ENCODE peak calls at places on chromosomes 13 and 19, in five cellular contexts. T is K562, R is lower leg skin, O is neural crest cell, N is OCI-LY7. M is an unnamed sample.

GRCh38 chr13:113562085-113562749 is 22.3 kb upstream of the TFDP1 start:
- DNase-seq in T (peak), R (peak), N (peak), O (peak), M (peak)

GRCh38 chr19:11296264-11296663 is 304 bp downstream of the TSPAN16 start:
- DNase-seq in O (no peak), N (no peak), T (no peak), R (no peak), M (no peak)

GRCh38 chr19:5058456-5059190 is 89.7 kb downstream of the KDM4B start:
- DNase-seq in T (no peak), N (no peak), R (no peak), O (no peak), M (no peak)

GRCh38 chr19:46803555-46803954 is 15.2 kb upstream of the SLC1A5 start:
- DNase-seq in R (no peak), T (no peak), O (no peak), N (no peak), M (no peak)

GRCh38 chr13:70249332-70250064 is 141.2 kb upstream of the KLHL1 start:
- DNase-seq in O (no peak), N (no peak), T (no peak), R (no peak), M (no peak)

GRCh38 chr13:97125051-97125809 is 96.9 kb upstream of the MBNL2 start:
- DNase-seq in N (no peak), R (peak), T (no peak), O (no peak), M (peak)

GRCh38 chr13:112450567-112451240 is 74.5 kb downstream of the SPACA7 start:
- DNase-seq in N (no peak), T (no peak), R (no peak), O (no peak), M (no peak)

GRCh38 chr19:10191347-10191746 is 3.4 kb downstream of the DNMT1 start:
- DNase-seq in N (no peak), T (no peak), O (no peak), R (no peak), M (no peak)

GRCh38 chr19:45885556-45886426 is at the start of gene IRF2BP1:
- DNase-seq in R (peak), N (peak), O (peak), T (peak), M (peak)

GRCh38 chr13:48160879-48161278 is 66.0 kb upstream of the MED4 start:
- DNase-seq in N (no peak), O (no peak), T (no peak), R (peak), M (no peak)

GRCh38 chr19:10510301-10510802 is 6.9 kb downstream of the S1PR5 start:
- DNase-seq in R (no peak), T (peak), O (peak), N (peak), M (peak)

GRCh38 chr13:75512253-75512652 is 25.4 kb downstream of the COMMD6 start:
- DNase-seq in O (no peak), R (no peak), T (no peak), N (no peak), M (no peak)

GRCh38 chr13:113926301-113926761 is 47.5 kb downstream of the C13orf46 start:
- DNase-seq in T (no peak), R (peak), O (no peak), N (no peak), M (no peak)

GRCh38 chr19:10518444-10519361 is 1.5 kb upstream of the S1PR5 start:
- DNase-seq in N (no peak), T (no peak), O (no peak), R (no peak), M (no peak)

GRCh38 chr19:12749938-12750521 is 1.6 kb upstream of the BEST2 start:
- DNase-seq in T (no peak), O (no peak), R (no peak), N (no peak), M (peak)

GRCh38 chr19:6252066-6252465 is 27.7 kb downstream of the MLLT1 start:
- DNase-seq in R (no peak), N (no peak), T (no peak), O (no peak), M (no peak)

GRCh38 chr19:58020129-58020528 is 13.7 kb upstream of the ZSCAN1 start:
- DNase-seq in T (no peak), R (no peak), N (no peak), O (no peak), M (no peak)

GRCh38 chr13:40520916-40521315 is 145.5 kb downstream of the FOXO1 start:
- DNase-seq in N (no peak), T (no peak), R (no peak), O (no peak), M (no peak)

GRCh38 chr19:38928406-38929001 is 2.1 kb downstream of the SARS2 start:
- DNase-seq in O (no peak), R (no peak), N (no peak), T (no peak), M (no peak)

GRCh38 chr13:28237944-28238343 is 99.6 kb downstream of the PAN3 start:
- DNase-seq in R (no peak), O (no peak), T (no peak), N (no peak), M (no peak)

GRCh38 chr19:58399903-58400637 is 4.6 kb downstream of the RNF225 start:
- DNase-seq in R (no peak), T (peak), N (no peak), O (no peak), M (no peak)

GRCh38 chr13:34730966-34731365 is 211.1 kb upstream of the NBEA start:
- DNase-seq in N (no peak), O (no peak), T (no peak), R (no peak), M (no peak)

GRCh38 chr13:33509642-33510229 is 224.2 kb upstream of the STARD13 start:
- DNase-seq in R (no peak), T (no peak), N (no peak), O (no peak), M (no peak)

GRCh38 chr13:113527272-113527958 is 36.9 kb upstream of the DCUN1D2 start:
- DNase-seq in N (no peak), T (no peak), O (no peak), R (peak), M (no peak)

GRCh38 chr13:107099661-107100060 is 531.7 kb upstream of the ARGLU1 start:
- DNase-seq in T (no peak), O (no peak), R (no peak), N (no peak), M (no peak)

GRCh38 chr13:32791545-32792172 is 205.4 kb downstream of the PDS5B start:
- DNase-seq in N (peak), T (no peak), O (no peak), R (no peak), M (no peak)

GRCh38 chr19:41746593-41747227 is 8.6 kb upstream of the CEACAM6 start:
- DNase-seq in R (peak), O (no peak), N (peak), T (peak), M (peak)

DNA sequence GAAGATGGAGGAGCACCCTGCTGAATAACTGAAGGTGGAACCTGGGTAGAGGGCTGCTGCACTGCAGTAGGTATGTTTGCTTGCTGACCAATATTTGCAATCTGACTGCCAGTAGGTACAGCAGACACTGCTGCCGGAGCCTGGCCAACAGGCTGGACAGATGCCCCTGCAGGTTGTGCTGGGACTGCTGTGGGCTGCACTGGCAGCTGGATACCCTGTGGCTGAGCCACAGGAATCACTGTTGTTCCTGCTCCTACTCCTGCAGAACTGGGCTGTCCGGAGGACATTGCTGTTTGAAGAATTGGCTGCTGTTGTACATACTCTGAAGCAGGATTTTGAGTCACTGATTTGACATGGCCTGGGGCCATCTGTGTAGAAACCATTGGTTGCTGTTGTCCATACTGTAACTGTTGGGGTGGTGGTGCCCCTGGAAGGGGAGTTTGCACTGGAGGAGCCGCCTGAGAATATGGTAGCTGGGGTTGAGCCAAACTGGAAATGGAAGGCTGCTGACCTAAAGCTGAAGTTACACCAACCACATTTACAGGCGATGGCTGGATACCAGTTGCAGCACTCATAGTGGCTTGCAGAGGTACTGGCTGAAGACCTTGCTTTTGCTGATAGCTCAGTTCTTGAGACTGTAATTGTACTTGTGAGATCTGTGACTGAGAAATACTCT is 2.2 kb downstream of the TSC22D1 start:
- DNase-seq in O (no peak), R (no peak), T (no peak), N (peak), M (peak)
- TF ChIP-seq CTCF in O (peak), R (no peak), T (peak), N (peak), M (peak)

GRCh38 chr13:79190932-79191331 is 215.1 kb downstream of the RBM26 start:
- DNase-seq in O (no peak), N (peak), R (no peak), T (no peak), M (no peak)
- TF ChIP-seq CTCF in O (no peak), N (no peak), R (no peak), T (no peak), M (no peak)

DNA sequence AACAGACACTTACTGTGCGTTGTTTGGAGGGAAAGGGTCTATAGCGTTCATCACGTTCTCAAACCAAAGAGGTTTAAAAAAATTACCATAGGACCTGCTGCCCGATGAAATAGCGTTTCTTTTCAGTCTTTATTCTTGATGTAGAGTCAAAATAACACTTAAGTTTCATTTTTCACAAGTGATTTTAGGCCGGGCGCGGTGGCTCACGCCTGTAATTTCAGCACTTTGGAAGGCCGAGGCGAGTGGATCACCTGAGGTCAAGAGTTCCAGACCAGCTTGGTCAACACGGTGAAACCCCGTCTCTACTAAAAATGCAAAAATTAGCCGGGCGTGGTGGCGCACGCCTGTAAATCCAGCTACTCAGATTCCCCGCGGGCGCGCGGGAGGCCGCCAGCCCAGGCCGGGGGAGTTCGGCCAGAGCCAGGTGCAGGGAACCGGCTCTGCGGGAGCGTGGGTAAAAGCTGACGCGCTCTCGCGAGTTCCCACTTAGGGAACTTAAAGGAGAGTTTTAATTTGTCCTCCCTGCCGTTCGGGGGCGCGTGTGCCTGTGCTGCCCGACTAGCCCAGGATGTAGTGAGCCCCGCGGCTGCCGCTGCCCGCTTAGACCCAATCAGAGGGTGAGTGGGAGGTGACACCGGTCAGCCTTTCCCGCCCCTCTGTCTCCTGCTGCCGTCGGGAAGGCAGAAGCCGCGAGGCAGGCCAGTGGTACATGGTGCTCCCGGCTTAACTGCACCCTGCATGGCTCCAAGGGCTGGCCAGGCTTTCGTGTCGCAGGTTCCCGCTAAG is 35.8 kb upstream of the NEK3 start:
- DNase-seq in T (no peak), O (no peak), R (peak), N (no peak), M (peak)
- TF ChIP-seq CTCF in T (no peak), O (no peak), R (no peak), N (no peak), M (no peak)

GRCh38 chr19:48940902-48941301 is 7.4 kb downstream of the DHDH start:
- DNase-seq in O (no peak), N (no peak), R (no peak), T (no peak), M (no peak)
- TF ChIP-seq CTCF in O (no peak), N (no peak), R (no peak), T (no peak), M (no peak)

GRCh38 chr13:35789335-35790166 is 313.1 kb upstream of the MAB21L1 start:
- DNase-seq in O (no peak), R (no peak), T (peak), N (peak), M (no peak)
- TF ChIP-seq CTCF in O (peak), R (no peak), T (peak), N (peak), M (peak)

DNA sequence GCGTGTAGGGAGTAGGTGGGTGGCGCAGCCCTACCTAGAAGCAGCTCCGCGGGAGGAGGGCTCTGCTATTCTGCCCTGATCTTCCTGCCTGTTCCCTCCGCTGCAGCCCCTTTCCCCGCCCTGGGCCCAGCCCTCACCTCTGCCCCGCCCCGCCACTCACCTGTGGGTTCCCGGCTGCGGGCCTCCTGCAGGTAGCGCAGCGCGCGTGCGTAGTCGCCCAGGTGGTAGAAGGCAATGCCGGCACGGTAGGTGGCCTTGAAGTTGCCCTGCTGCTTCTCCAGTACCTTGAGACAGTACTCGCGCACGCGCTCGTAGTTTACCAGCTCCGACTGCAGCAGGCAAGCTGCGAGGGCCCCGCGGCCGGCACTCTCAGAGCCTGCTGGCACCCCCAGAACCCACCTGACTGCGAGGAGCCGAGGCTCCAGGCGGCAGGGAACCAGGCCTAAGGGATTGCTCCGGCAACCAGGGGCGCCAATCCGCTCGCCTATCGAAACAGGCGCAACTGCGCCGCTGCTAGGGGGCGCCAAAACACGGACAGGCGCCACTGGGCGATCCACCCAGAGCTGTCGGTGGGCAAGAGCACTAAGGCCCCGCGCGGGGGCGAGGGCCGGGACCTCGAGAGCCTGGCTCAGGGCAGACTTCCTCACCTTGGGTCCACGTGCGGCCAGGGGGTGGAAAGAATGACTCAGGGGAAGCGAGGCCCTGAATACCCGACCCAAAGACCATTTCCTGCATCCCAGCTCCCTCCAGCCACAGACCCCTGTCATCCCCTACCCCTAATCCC is 965 bp downstream of the TTC9B start:
- DNase-seq in O (no peak), N (peak), R (no peak), T (peak), M (peak)
- TF ChIP-seq CTCF in O (peak), N (peak), R (no peak), T (peak), M (peak)

GRCh38 chr19:1905071-1905862 is at the start of the genes ADAT3 and SCAMP4:
- DNase-seq in N (peak), R (peak), T (peak), O (peak), M (peak)
- TF ChIP-seq CTCF in N (no peak), R (no peak), T (no peak), O (no peak), M (no peak)

DNA sequence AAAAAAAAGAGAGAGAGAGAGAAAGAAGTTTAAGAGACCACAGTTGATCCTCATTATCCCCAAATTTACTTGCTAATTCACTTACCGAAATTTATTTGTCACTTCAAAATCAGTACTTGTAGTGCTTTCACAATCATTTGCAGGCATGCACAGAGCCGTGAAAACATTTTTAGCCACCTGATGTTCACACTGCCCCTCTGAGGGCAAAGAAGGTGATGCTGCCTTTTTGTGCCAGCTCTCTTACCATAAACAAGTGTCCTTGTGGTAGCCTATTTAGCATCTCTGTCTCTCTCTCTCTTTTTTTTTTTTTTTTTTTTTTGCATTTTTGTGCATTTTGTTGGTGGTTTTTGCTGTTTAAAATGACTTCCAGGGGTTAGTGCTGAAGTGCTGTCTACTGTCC is 24.0 kb upstream of the CASP14 start:
- DNase-seq in R (no peak), N (peak), O (no peak), T (peak), M (no peak)
- TF ChIP-seq CTCF in R (no peak), N (peak), O (peak), T (peak), M (no peak)

DNA sequence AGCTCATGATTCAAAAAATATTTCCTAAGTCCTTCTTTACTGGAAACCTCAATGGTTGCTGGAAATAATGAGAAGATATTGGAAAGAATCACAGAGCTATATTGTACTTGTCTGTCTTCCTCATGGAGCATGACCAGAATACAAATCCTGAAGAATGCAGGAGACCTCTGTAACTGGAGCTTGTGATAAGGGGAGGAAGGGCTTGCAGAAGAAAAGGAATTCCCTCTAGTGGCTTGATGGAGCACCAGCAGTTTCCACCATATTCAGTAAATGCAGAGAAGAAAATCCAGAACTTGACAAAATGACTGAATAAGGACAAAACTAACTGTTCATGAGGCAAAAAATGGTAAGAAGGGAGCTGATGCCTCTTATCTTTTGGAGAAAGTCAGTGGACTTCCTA is 1333.1 kb downstream of the EFNB2 start:
- DNase-seq in T (no peak), N (no peak), O (no peak), R (no peak), M (no peak)
- TF ChIP-seq CTCF in T (no peak), N (peak), O (peak), R (no peak), M (peak)

DNA sequence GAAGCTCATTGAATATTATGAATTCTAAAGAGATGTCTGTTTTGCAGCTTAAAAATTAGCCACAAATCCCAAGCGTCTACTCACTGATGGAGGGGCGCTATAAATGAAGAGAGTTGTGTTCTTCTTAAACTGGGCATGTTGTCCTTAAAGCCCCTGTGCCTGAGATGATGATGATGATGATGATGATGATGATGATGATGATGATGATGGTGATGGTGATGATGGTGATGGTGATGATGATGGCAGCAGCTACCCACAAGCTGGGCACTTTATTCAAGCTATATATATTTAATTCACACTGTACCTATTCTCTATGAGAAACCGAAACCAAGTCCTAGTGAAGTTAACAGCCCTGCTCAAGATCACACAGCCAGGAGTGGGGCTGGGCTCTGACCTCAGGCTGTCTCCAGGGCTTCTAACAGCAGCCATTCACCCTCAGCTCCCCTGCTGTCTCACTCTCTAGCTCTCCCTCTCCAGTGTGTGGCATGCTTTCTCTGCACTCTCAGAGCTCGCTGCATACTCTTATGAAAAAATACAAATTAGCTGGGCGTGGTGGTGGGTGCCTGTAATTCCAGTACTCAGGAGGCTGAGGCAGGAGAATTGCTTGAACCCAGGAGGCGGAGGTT is 169.0 kb downstream of the SHISA2 start:
- DNase-seq in N (no peak), T (no peak), R (no peak), O (no peak), M (no peak)
- TF ChIP-seq CTCF in N (no peak), T (no peak), R (no peak), O (no peak), M (no peak)

M was measured in glutamatergic neuron.